ENCODE peak calls at places on chromosome 11, in eight cellular contexts. One of them, this sample, is unnamed.

GRCh38 chr11:3747704-3748103 is 49.6 kb downstream of the NUP98 start:
- DNase-seq in fibroblast of pulmonary artery: peak
- DNase-seq in colonic mucosa: no peak
- DNase-seq in cardiac muscle cell: no peak
- DNase-seq in adipocyte: peak
- DNase-seq in brain microvascular endothelial cell: peak
- DNase-seq in tibial nerve: no peak
- DNase-seq in left ventricle myocardium inferior: no peak
- DNase-seq in this sample: no peak

GRCh38 chr11:70756341-70756740 is 358.0 kb downstream of the CTTN start:
- DNase-seq in tibial nerve: no peak
- DNase-seq in colonic mucosa: no peak
- DNase-seq in cardiac muscle cell: no peak
- DNase-seq in adipocyte: no peak
- DNase-seq in brain microvascular endothelial cell: no peak
- DNase-seq in left ventricle myocardium inferior: no peak
- DNase-seq in fibroblast of pulmonary artery: no peak
- DNase-seq in this sample: no peak

GRCh38 chr11:7612661-7613393 is 60.5 kb downstream of the CYB5R2 start:
- DNase-seq in colonic mucosa: no peak
- DNase-seq in adipocyte: peak
- DNase-seq in brain microvascular endothelial cell: peak
- DNase-seq in left ventricle myocardium inferior: no peak
- DNase-seq in fibroblast of pulmonary artery: peak
- DNase-seq in cardiac muscle cell: peak
- DNase-seq in tibial nerve: no peak
- DNase-seq in this sample: no peak

GRCh38 chr11:107598225-107599139 is 7.5 kb downstream of the ELMOD1 start:
- DNase-seq in left ventricle myocardium inferior: no peak
- DNase-seq in adipocyte: no peak
- DNase-seq in tibial nerve: no peak
- DNase-seq in fibroblast of pulmonary artery: peak
- DNase-seq in cardiac muscle cell: peak
- DNase-seq in colonic mucosa: no peak
- DNase-seq in brain microvascular endothelial cell: no peak
- DNase-seq in this sample: no peak

GRCh38 chr11:409008-409599 is 5.7 kb downstream of the SIGIRR start:
- DNase-seq in tibial nerve: no peak
- DNase-seq in cardiac muscle cell: no peak
- DNase-seq in adipocyte: no peak
- DNase-seq in left ventricle myocardium inferior: no peak
- DNase-seq in fibroblast of pulmonary artery: no peak
- DNase-seq in brain microvascular endothelial cell: no peak
- DNase-seq in colonic mucosa: no peak
- DNase-seq in this sample: no peak

GRCh38 chr11:31799036-31799793 is 11.9 kb downstream of the PAX6 start:
- DNase-seq in left ventricle myocardium inferior: no peak
- DNase-seq in brain microvascular endothelial cell: no peak
- DNase-seq in colonic mucosa: no peak
- DNase-seq in fibroblast of pulmonary artery: no peak
- DNase-seq in tibial nerve: no peak
- DNase-seq in cardiac muscle cell: no peak
- DNase-seq in adipocyte: no peak
- DNase-seq in this sample: no peak

GRCh38 chr11:21426931-21427330 is 757.5 kb downstream of the NELL1 start:
- DNase-seq in fibroblast of pulmonary artery: no peak
- DNase-seq in adipocyte: no peak
- DNase-seq in left ventricle myocardium inferior: no peak
- DNase-seq in tibial nerve: no peak
- DNase-seq in colonic mucosa: no peak
- DNase-seq in brain microvascular endothelial cell: no peak
- DNase-seq in cardiac muscle cell: no peak
- DNase-seq in this sample: no peak

GRCh38 chr11:71206186-71206585 is 46.2 kb downstream of the SHANK2 start:
- DNase-seq in cardiac muscle cell: no peak
- DNase-seq in tibial nerve: no peak
- DNase-seq in left ventricle myocardium inferior: no peak
- DNase-seq in adipocyte: peak
- DNase-seq in colonic mucosa: peak
- DNase-seq in fibroblast of pulmonary artery: peak
- DNase-seq in brain microvascular endothelial cell: no peak
- DNase-seq in this sample: no peak

GRCh38 chr11:61814242-61814957 is 2.4 kb downstream of the FADS1 start:
- DNase-seq in tibial nerve: no peak
- DNase-seq in brain microvascular endothelial cell: peak
- DNase-seq in cardiac muscle cell: no peak
- DNase-seq in adipocyte: peak
- DNase-seq in left ventricle myocardium inferior: no peak
- DNase-seq in fibroblast of pulmonary artery: peak
- DNase-seq in colonic mucosa: peak
- DNase-seq in this sample: peak

GRCh38 chr11:92268546-92268945 is 43.9 kb downstream of the FAT3 start:
- DNase-seq in left ventricle myocardium inferior: no peak
- DNase-seq in fibroblast of pulmonary artery: no peak
- DNase-seq in brain microvascular endothelial cell: no peak
- DNase-seq in adipocyte: peak
- DNase-seq in colonic mucosa: no peak
- DNase-seq in tibial nerve: no peak
- DNase-seq in cardiac muscle cell: no peak
- DNase-seq in this sample: no peak

GRCh38 chr11:1109918-1110705 is 35.4 kb downstream of the MUC2 start:
- DNase-seq in adipocyte: no peak
- DNase-seq in cardiac muscle cell: no peak
- DNase-seq in fibroblast of pulmonary artery: no peak
- DNase-seq in left ventricle myocardium inferior: peak
- DNase-seq in brain microvascular endothelial cell: no peak
- DNase-seq in colonic mucosa: no peak
- DNase-seq in tibial nerve: no peak
- DNase-seq in this sample: no peak

GRCh38 chr11:46120711-46121327 is 435 bp downstream of the PHF21A start:
- DNase-seq in fibroblast of pulmonary artery: peak
- DNase-seq in brain microvascular endothelial cell: peak
- DNase-seq in cardiac muscle cell: peak
- DNase-seq in colonic mucosa: peak
- DNase-seq in tibial nerve: no peak
- DNase-seq in adipocyte: peak
- DNase-seq in left ventricle myocardium inferior: peak
- DNase-seq in this sample: peak

DNA sequence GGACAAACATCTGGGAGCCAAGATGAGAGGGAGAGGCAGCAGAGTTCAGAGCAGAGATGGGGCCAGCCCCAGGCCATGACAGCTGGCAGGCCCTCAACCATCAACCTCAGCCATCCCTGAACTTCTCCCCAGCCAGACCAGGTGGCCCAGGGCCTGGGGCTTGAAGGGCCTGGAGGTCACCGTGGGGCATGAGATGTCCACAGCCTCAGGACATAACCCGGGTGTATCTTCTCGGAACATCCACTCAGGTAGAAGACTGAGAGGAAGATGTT is 12.4 kb upstream of the SLC39A13 start:
- DNase-seq in cardiac muscle cell: no peak
- DNase-seq in tibial nerve: no peak
- DNase-seq in brain microvascular endothelial cell: no peak
- DNase-seq in fibroblast of pulmonary artery: no peak
- DNase-seq in adipocyte: no peak
- DNase-seq in left ventricle myocardium inferior: no peak
- DNase-seq in colonic mucosa: no peak
- DNase-seq in this sample: no peak
- H3K4me3 ChIP-seq in cardiac muscle cell: no peak
- H3K4me3 ChIP-seq in tibial nerve: no peak
- H3K4me3 ChIP-seq in brain microvascular endothelial cell: no peak
- H3K4me3 ChIP-seq in fibroblast of pulmonary artery: no peak
- H3K4me3 ChIP-seq in adipocyte: no peak
- H3K4me3 ChIP-seq in left ventricle myocardium inferior: no peak
- H3K4me3 ChIP-seq in colonic mucosa: no peak
- H3K4me3 ChIP-seq in this sample: no peak

GRCh38 chr11:118608268-118609214 is 1.1 kb downstream of the PHLDB1 start:
- DNase-seq in tibial nerve: peak
- DNase-seq in adipocyte: peak
- DNase-seq in colonic mucosa: peak
- DNase-seq in cardiac muscle cell: peak
- DNase-seq in brain microvascular endothelial cell: peak
- DNase-seq in fibroblast of pulmonary artery: peak
- DNase-seq in left ventricle myocardium inferior: peak
- DNase-seq in this sample: peak
- H3K4me3 ChIP-seq in tibial nerve: peak
- H3K4me3 ChIP-seq in adipocyte: peak
- H3K4me3 ChIP-seq in colonic mucosa: peak
- H3K4me3 ChIP-seq in cardiac muscle cell: peak
- H3K4me3 ChIP-seq in brain microvascular endothelial cell: peak
- H3K4me3 ChIP-seq in fibroblast of pulmonary artery: peak
- H3K4me3 ChIP-seq in left ventricle myocardium inferior: peak
- H3K4me3 ChIP-seq in this sample: peak

GRCh38 chr11:74647831-74648230 is 55.4 kb downstream of the POLD3 start:
- DNase-seq in tibial nerve: no peak
- DNase-seq in colonic mucosa: no peak
- DNase-seq in left ventricle myocardium inferior: no peak
- DNase-seq in cardiac muscle cell: no peak
- DNase-seq in brain microvascular endothelial cell: no peak
- DNase-seq in adipocyte: no peak
- DNase-seq in fibroblast of pulmonary artery: no peak
- DNase-seq in this sample: no peak
- H3K4me3 ChIP-seq in tibial nerve: no peak
- H3K4me3 ChIP-seq in colonic mucosa: no peak
- H3K4me3 ChIP-seq in left ventricle myocardium inferior: no peak
- H3K4me3 ChIP-seq in cardiac muscle cell: no peak
- H3K4me3 ChIP-seq in brain microvascular endothelial cell: no peak
- H3K4me3 ChIP-seq in adipocyte: no peak
- H3K4me3 ChIP-seq in fibroblast of pulmonary artery: no peak
- H3K4me3 ChIP-seq in this sample: no peak

GRCh38 chr11:94203070-94203469 is 74.4 kb downstream of the PANX1 start:
- DNase-seq in colonic mucosa: no peak
- DNase-seq in tibial nerve: no peak
- DNase-seq in left ventricle myocardium inferior: no peak
- DNase-seq in adipocyte: no peak
- DNase-seq in brain microvascular endothelial cell: no peak
- DNase-seq in cardiac muscle cell: no peak
- DNase-seq in fibroblast of pulmonary artery: no peak
- DNase-seq in this sample: no peak
- H3K4me3 ChIP-seq in colonic mucosa: no peak
- H3K4me3 ChIP-seq in tibial nerve: no peak
- H3K4me3 ChIP-seq in left ventricle myocardium inferior: no peak
- H3K4me3 ChIP-seq in adipocyte: no peak
- H3K4me3 ChIP-seq in brain microvascular endothelial cell: no peak
- H3K4me3 ChIP-seq in cardiac muscle cell: no peak
- H3K4me3 ChIP-seq in fibroblast of pulmonary artery: no peak
- H3K4me3 ChIP-seq in this sample: no peak